ENCODE peak calls at places on chromosomes 1 and 21, in four cellular contexts. One of them, this sample, is unnamed.

GRCh38 chr1:153685578-153686340 is 7.3 kb downstream of the NPR1 start:
- DNase-seq in GM23338: no peak
- DNase-seq in SK-N-SH: peak
- DNase-seq in neural progenitor cell: peak
- DNase-seq in this sample: no peak

GRCh38 chr1:186985889-186986491 is 157.2 kb downstream of the PLA2G4A start:
- DNase-seq in neural progenitor cell: peak
- DNase-seq in SK-N-SH: peak
- DNase-seq in GM23338: peak
- DNase-seq in this sample: peak

GRCh38 chr1:183116416-183116815 is 69.6 kb upstream of the LAMC2 start:
- DNase-seq in neural progenitor cell: no peak
- DNase-seq in SK-N-SH: no peak
- DNase-seq in GM23338: no peak
- DNase-seq in this sample: no peak

GRCh38 chr1:204574016-204574855 is 58.0 kb downstream of the MDM4 start:
- DNase-seq in GM23338: peak
- DNase-seq in SK-N-SH: no peak
- DNase-seq in neural progenitor cell: no peak
- DNase-seq in this sample: no peak

GRCh38 chr1:34460193-34460592 is 283.5 kb downstream of the C1orf94 start:
- DNase-seq in GM23338: peak
- DNase-seq in SK-N-SH: peak
- DNase-seq in neural progenitor cell: peak
- DNase-seq in this sample: peak

GRCh38 chr1:156151093-156151688 is 2.2 kb upstream of the SEMA4A start:
- DNase-seq in SK-N-SH: no peak
- DNase-seq in neural progenitor cell: no peak
- DNase-seq in GM23338: no peak
- DNase-seq in this sample: peak

GRCh38 chr1:171865106-171865505 is 23.8 kb downstream of the DNM3 start:
- DNase-seq in SK-N-SH: no peak
- DNase-seq in neural progenitor cell: no peak
- DNase-seq in GM23338: no peak
- DNase-seq in this sample: no peak

GRCh38 chr1:19456915-19457554 is 28.3 kb downstream of the CAPZB start:
- DNase-seq in SK-N-SH: no peak
- DNase-seq in GM23338: peak
- DNase-seq in neural progenitor cell: peak
- DNase-seq in this sample: no peak

GRCh38 chr1:27504588-27505419 is 14.8 kb upstream of the WASF2 start:
- DNase-seq in SK-N-SH: peak
- DNase-seq in neural progenitor cell: peak
- DNase-seq in GM23338: peak
- DNase-seq in this sample: peak

GRCh38 chr1:15509586-15509985 is 14.4 kb downstream of the CASP9 start:
- DNase-seq in neural progenitor cell: no peak
- DNase-seq in GM23338: no peak
- DNase-seq in SK-N-SH: no peak
- DNase-seq in this sample: no peak

DNA sequence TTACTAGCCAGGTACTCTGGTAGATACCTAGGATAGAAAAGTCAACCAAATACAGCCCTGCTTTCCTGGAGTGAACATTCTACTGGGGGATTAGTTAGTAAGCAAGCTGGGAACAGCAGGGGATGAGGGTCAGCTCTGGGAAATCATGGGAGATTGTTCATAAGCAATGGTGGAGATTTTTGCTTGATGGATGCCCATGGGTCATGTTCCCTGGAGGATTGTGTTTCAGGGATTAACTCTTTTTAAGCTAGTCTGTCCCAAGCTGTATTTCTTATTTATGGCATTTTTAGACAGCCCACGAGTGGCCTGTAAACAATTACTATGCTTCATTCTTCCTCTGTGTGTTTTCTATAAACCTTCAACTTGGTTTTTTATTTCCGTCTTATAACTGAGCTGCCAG is 18.9 kb downstream of the CACHD1 start:
- DNase-seq in GM23338: no peak
- DNase-seq in SK-N-SH: no peak
- DNase-seq in neural progenitor cell: no peak
- DNase-seq in this sample: no peak
- H2AFZ ChIP-seq in GM23338: no peak
- H2AFZ ChIP-seq in SK-N-SH: no peak
- H2AFZ ChIP-seq in neural progenitor cell: no peak
- H2AFZ ChIP-seq in this sample: no peak

DNA sequence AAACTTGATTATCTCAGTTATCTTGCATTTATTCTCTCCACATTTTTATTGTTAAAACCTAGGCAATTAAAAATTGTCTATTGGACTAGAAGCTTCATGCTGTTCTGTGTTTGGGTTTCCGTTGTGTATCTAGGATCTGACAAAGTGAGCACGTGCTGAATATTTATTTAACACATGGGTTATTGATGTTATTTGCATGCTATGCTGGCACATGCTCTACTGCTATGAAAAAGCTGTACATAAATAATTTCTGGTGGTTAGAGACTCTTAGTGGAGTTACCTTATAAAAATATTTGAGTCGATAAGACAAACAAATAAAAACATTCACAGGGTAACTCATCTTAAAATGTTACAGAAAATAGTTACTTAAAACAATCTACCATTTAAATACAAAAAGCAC is 1769.7 kb downstream of the MRPL39 start:
- DNase-seq in neural progenitor cell: no peak
- DNase-seq in SK-N-SH: no peak
- DNase-seq in GM23338: no peak
- DNase-seq in this sample: no peak
- TF ChIP-seq EZH2phosphoT487 in neural progenitor cell: no peak
- TF ChIP-seq EZH2phosphoT487 in SK-N-SH: no peak
- TF ChIP-seq EZH2phosphoT487 in GM23338: no peak
- TF ChIP-seq EZH2phosphoT487 in this sample: no peak

GRCh38 chr1:180842890-180843289 is 69.8 kb upstream of the KIAA1614 start:
- DNase-seq in neural progenitor cell: peak
- DNase-seq in GM23338: no peak
- DNase-seq in SK-N-SH: no peak
- DNase-seq in this sample: peak

GRCh38 chr1:180845352-180845751 is 67.3 kb upstream of the KIAA1614 start:
- DNase-seq in SK-N-SH: no peak
- DNase-seq in neural progenitor cell: no peak
- DNase-seq in GM23338: no peak
- DNase-seq in this sample: no peak

GRCh38 chr1:180849031-180849775 is 63.5 kb upstream of the KIAA1614 start:
- DNase-seq in neural progenitor cell: no peak
- DNase-seq in SK-N-SH: no peak
- DNase-seq in GM23338: no peak
- DNase-seq in this sample: no peak

GRCh38 chr1:180851995-180852887 is 60.5 kb upstream of the KIAA1614 start:
- DNase-seq in neural progenitor cell: no peak
- DNase-seq in SK-N-SH: no peak
- DNase-seq in GM23338: no peak
- DNase-seq in this sample: no peak

DNA sequence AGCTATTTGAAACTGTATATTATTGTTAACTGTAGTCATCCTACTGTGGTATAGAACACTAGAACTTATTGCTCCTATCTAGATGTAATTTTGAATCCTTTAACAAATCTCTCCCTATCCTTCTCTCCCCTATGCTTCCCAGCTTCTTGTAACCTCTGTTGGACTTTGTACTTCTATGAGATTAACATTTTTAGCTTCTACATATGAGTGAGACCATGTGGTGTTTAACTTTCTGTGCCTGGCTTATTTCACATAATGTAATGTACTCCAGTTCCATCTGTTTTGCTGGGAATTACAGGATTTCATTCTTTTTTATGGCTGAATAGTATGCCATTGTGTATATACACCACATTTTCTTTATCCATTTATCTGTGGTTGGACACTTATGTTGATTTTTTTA is 64.5 kb upstream of the KIAA1614 start:
- DNase-seq in neural progenitor cell: no peak
- DNase-seq in SK-N-SH: no peak
- DNase-seq in GM23338: no peak
- DNase-seq in this sample: no peak
- H2AFZ ChIP-seq in neural progenitor cell: no peak
- H2AFZ ChIP-seq in SK-N-SH: no peak
- H2AFZ ChIP-seq in GM23338: no peak
- H2AFZ ChIP-seq in this sample: no peak

GRCh38 chr1:206839857-206840256 is 25.6 kb upstream of the IL20 start:
- DNase-seq in GM23338: no peak
- DNase-seq in SK-N-SH: no peak
- DNase-seq in neural progenitor cell: no peak
- DNase-seq in this sample: peak
- TF ChIP-seq EZH2phosphoT487 in GM23338: no peak
- TF ChIP-seq EZH2phosphoT487 in SK-N-SH: no peak
- TF ChIP-seq EZH2phosphoT487 in neural progenitor cell: no peak
- TF ChIP-seq EZH2phosphoT487 in this sample: no peak

This sample was measured in GM23248.